ENCODE peak calls at places on chromosomes 12 and 14, in six cellular contexts. One of them, this sample, is unnamed.

GRCh38 chr14:92874961-92875360 is 48.0 kb upstream of the CHGA start:
- DNase-seq in HL-60: no peak
- DNase-seq in Kasumi-1: no peak
- DNase-seq in Caki2: no peak
- DNase-seq in stimulated activated CD4-positive, alpha-beta T cell treated with anti-CD3 and anti-CD28 coated beads, Interleukin-1b, Interleukin-23, amount 100 ng/mL, for 24 hours: no peak
- DNase-seq in activated naive CD4-positive, alpha-beta T cell treated with Interleukin-2 at 50 U/mL for 16 hours: no peak
- DNase-seq in this sample: no peak

GRCh38 chr12:111444314-111444705 is 38.6 kb downstream of the SH2B3 start:
- DNase-seq in HL-60: no peak
- DNase-seq in Kasumi-1: no peak
- DNase-seq in Caki2: no peak
- DNase-seq in stimulated activated CD4-positive, alpha-beta T cell treated with anti-CD3 and anti-CD28 coated beads, Interleukin-1b, Interleukin-23, amount 100 ng/mL, for 24 hours: no peak
- DNase-seq in activated naive CD4-positive, alpha-beta T cell treated with Interleukin-2 at 50 U/mL for 16 hours: no peak
- DNase-seq in this sample: peak

GRCh38 chr14:90438841-90439240 is 42.0 kb downstream of the CALM1 start:
- DNase-seq in HL-60: no peak
- DNase-seq in Kasumi-1: no peak
- DNase-seq in Caki2: no peak
- DNase-seq in stimulated activated CD4-positive, alpha-beta T cell treated with anti-CD3 and anti-CD28 coated beads, Interleukin-1b, Interleukin-23, amount 100 ng/mL, for 24 hours: no peak
- DNase-seq in activated naive CD4-positive, alpha-beta T cell treated with Interleukin-2 at 50 U/mL for 16 hours: no peak
- DNase-seq in this sample: no peak

GRCh38 chr14:20455355-20456300 is 602 bp downstream of the APEX1 start:
- DNase-seq in HL-60: no peak
- DNase-seq in Kasumi-1: peak
- DNase-seq in Caki2: no peak
- DNase-seq in stimulated activated CD4-positive, alpha-beta T cell treated with anti-CD3 and anti-CD28 coated beads, Interleukin-1b, Interleukin-23, amount 100 ng/mL, for 24 hours: no peak
- DNase-seq in activated naive CD4-positive, alpha-beta T cell treated with Interleukin-2 at 50 U/mL for 16 hours: no peak
- DNase-seq in this sample: peak

GRCh38 chr12:113996026-113996425 is 29.9 kb upstream of the RBM19 start:
- DNase-seq in HL-60: no peak
- DNase-seq in Kasumi-1: no peak
- DNase-seq in Caki2: no peak
- DNase-seq in stimulated activated CD4-positive, alpha-beta T cell treated with anti-CD3 and anti-CD28 coated beads, Interleukin-1b, Interleukin-23, amount 100 ng/mL, for 24 hours: no peak
- DNase-seq in activated naive CD4-positive, alpha-beta T cell treated with Interleukin-2 at 50 U/mL for 16 hours: no peak
- DNase-seq in this sample: no peak

GRCh38 chr12:9348906-9349518 is 140.8 kb upstream of the PZP start:
- DNase-seq in HL-60: no peak
- DNase-seq in Kasumi-1: no peak
- DNase-seq in Caki2: no peak
- DNase-seq in stimulated activated CD4-positive, alpha-beta T cell treated with anti-CD3 and anti-CD28 coated beads, Interleukin-1b, Interleukin-23, amount 100 ng/mL, for 24 hours: no peak
- DNase-seq in activated naive CD4-positive, alpha-beta T cell treated with Interleukin-2 at 50 U/mL for 16 hours: no peak
- DNase-seq in this sample: no peak

GRCh38 chr12:63848450-63848849 is 4.0 kb downstream of the SRGAP1 start:
- DNase-seq in HL-60: no peak
- DNase-seq in Kasumi-1: no peak
- DNase-seq in Caki2: peak
- DNase-seq in stimulated activated CD4-positive, alpha-beta T cell treated with anti-CD3 and anti-CD28 coated beads, Interleukin-1b, Interleukin-23, amount 100 ng/mL, for 24 hours: no peak
- DNase-seq in activated naive CD4-positive, alpha-beta T cell treated with Interleukin-2 at 50 U/mL for 16 hours: no peak
- DNase-seq in this sample: no peak

GRCh38 chr14:99548871-99549270 is 55.1 kb downstream of the CCDC85C start:
- DNase-seq in HL-60: no peak
- DNase-seq in Kasumi-1: no peak
- DNase-seq in Caki2: no peak
- DNase-seq in stimulated activated CD4-positive, alpha-beta T cell treated with anti-CD3 and anti-CD28 coated beads, Interleukin-1b, Interleukin-23, amount 100 ng/mL, for 24 hours: no peak
- DNase-seq in activated naive CD4-positive, alpha-beta T cell treated with Interleukin-2 at 50 U/mL for 16 hours: no peak
- DNase-seq in this sample: no peak

GRCh38 chr14:95104911-95105310 is 52.4 kb downstream of the DICER1 start:
- DNase-seq in HL-60: no peak
- DNase-seq in Kasumi-1: no peak
- DNase-seq in Caki2: no peak
- DNase-seq in stimulated activated CD4-positive, alpha-beta T cell treated with anti-CD3 and anti-CD28 coated beads, Interleukin-1b, Interleukin-23, amount 100 ng/mL, for 24 hours: no peak
- DNase-seq in activated naive CD4-positive, alpha-beta T cell treated with Interleukin-2 at 50 U/mL for 16 hours: no peak
- DNase-seq in this sample: no peak

GRCh38 chr12:111715242-111715641 is 29.4 kb downstream of the ACAD10 start:
- DNase-seq in HL-60: no peak
- DNase-seq in Kasumi-1: no peak
- DNase-seq in Caki2: peak
- DNase-seq in stimulated activated CD4-positive, alpha-beta T cell treated with anti-CD3 and anti-CD28 coated beads, Interleukin-1b, Interleukin-23, amount 100 ng/mL, for 24 hours: no peak
- DNase-seq in activated naive CD4-positive, alpha-beta T cell treated with Interleukin-2 at 50 U/mL for 16 hours: no peak
- DNase-seq in this sample: no peak

GRCh38 chr12:51320695-51321320 is 3.2 kb downstream of the BIN2 start:
- DNase-seq in HL-60: no peak
- DNase-seq in Kasumi-1: peak
- DNase-seq in Caki2: no peak
- DNase-seq in stimulated activated CD4-positive, alpha-beta T cell treated with anti-CD3 and anti-CD28 coated beads, Interleukin-1b, Interleukin-23, amount 100 ng/mL, for 24 hours: no peak
- DNase-seq in activated naive CD4-positive, alpha-beta T cell treated with Interleukin-2 at 50 U/mL for 16 hours: no peak
- DNase-seq in this sample: peak

GRCh38 chr14:82595466-82595865 is 1061.8 kb upstream of the SEL1L start:
- DNase-seq in HL-60: no peak
- DNase-seq in Kasumi-1: no peak
- DNase-seq in Caki2: no peak
- DNase-seq in stimulated activated CD4-positive, alpha-beta T cell treated with anti-CD3 and anti-CD28 coated beads, Interleukin-1b, Interleukin-23, amount 100 ng/mL, for 24 hours: no peak
- DNase-seq in activated naive CD4-positive, alpha-beta T cell treated with Interleukin-2 at 50 U/mL for 16 hours: no peak
- DNase-seq in this sample: no peak

GRCh38 chr14:100539766-100540140 is 47.5 kb downstream of the BEGAIN start:
- DNase-seq in HL-60: no peak
- DNase-seq in Kasumi-1: no peak
- DNase-seq in Caki2: no peak
- DNase-seq in stimulated activated CD4-positive, alpha-beta T cell treated with anti-CD3 and anti-CD28 coated beads, Interleukin-1b, Interleukin-23, amount 100 ng/mL, for 24 hours: no peak
- DNase-seq in activated naive CD4-positive, alpha-beta T cell treated with Interleukin-2 at 50 U/mL for 16 hours: no peak
- DNase-seq in this sample: no peak

GRCh38 chr12:115008951-115009350 is 325.0 kb upstream of the TBX3 start:
- DNase-seq in HL-60: no peak
- DNase-seq in Kasumi-1: no peak
- DNase-seq in Caki2: no peak
- DNase-seq in stimulated activated CD4-positive, alpha-beta T cell treated with anti-CD3 and anti-CD28 coated beads, Interleukin-1b, Interleukin-23, amount 100 ng/mL, for 24 hours: no peak
- DNase-seq in activated naive CD4-positive, alpha-beta T cell treated with Interleukin-2 at 50 U/mL for 16 hours: no peak
- DNase-seq in this sample: no peak

GRCh38 chr14:96614528-96614927 is 112.3 kb downstream of the PAPOLA start:
- DNase-seq in HL-60: no peak
- DNase-seq in Kasumi-1: no peak
- DNase-seq in Caki2: no peak
- DNase-seq in stimulated activated CD4-positive, alpha-beta T cell treated with anti-CD3 and anti-CD28 coated beads, Interleukin-1b, Interleukin-23, amount 100 ng/mL, for 24 hours: no peak
- DNase-seq in activated naive CD4-positive, alpha-beta T cell treated with Interleukin-2 at 50 U/mL for 16 hours: no peak
- DNase-seq in this sample: no peak

GRCh38 chr14:32075636-32076277 is 1.3 kb upstream of the ARHGAP5 start:
- DNase-seq in HL-60: no peak
- DNase-seq in Kasumi-1: no peak
- DNase-seq in Caki2: no peak
- DNase-seq in stimulated activated CD4-positive, alpha-beta T cell treated with anti-CD3 and anti-CD28 coated beads, Interleukin-1b, Interleukin-23, amount 100 ng/mL, for 24 hours: no peak
- DNase-seq in activated naive CD4-positive, alpha-beta T cell treated with Interleukin-2 at 50 U/mL for 16 hours: no peak
- DNase-seq in this sample: peak

GRCh38 chr14:52351561-52352491 is 37.7 kb downstream of the PTGER2 start:
- DNase-seq in HL-60: no peak
- DNase-seq in Kasumi-1: no peak
- DNase-seq in Caki2: peak
- DNase-seq in stimulated activated CD4-positive, alpha-beta T cell treated with anti-CD3 and anti-CD28 coated beads, Interleukin-1b, Interleukin-23, amount 100 ng/mL, for 24 hours: no peak
- DNase-seq in activated naive CD4-positive, alpha-beta T cell treated with Interleukin-2 at 50 U/mL for 16 hours: peak
- DNase-seq in this sample: peak

GRCh38 chr12:92505373-92506340 is 197.1 kb upstream of the PLEKHG7 start:
- DNase-seq in HL-60: peak
- DNase-seq in Kasumi-1: peak
- DNase-seq in Caki2: no peak
- DNase-seq in stimulated activated CD4-positive, alpha-beta T cell treated with anti-CD3 and anti-CD28 coated beads, Interleukin-1b, Interleukin-23, amount 100 ng/mL, for 24 hours: no peak
- DNase-seq in activated naive CD4-positive, alpha-beta T cell treated with Interleukin-2 at 50 U/mL for 16 hours: peak
- DNase-seq in this sample: peak

GRCh38 chr12:10213168-10214130 is 772 bp downstream of the GABARAPL1 start:
- DNase-seq in HL-60: peak
- DNase-seq in Kasumi-1: peak
- DNase-seq in Caki2: peak
- DNase-seq in stimulated activated CD4-positive, alpha-beta T cell treated with anti-CD3 and anti-CD28 coated beads, Interleukin-1b, Interleukin-23, amount 100 ng/mL, for 24 hours: no peak
- DNase-seq in activated naive CD4-positive, alpha-beta T cell treated with Interleukin-2 at 50 U/mL for 16 hours: peak
- DNase-seq in this sample: peak

GRCh38 chr14:76926521-76927251 is 100.5 kb downstream of the LRRC74A start:
- DNase-seq in HL-60: no peak
- DNase-seq in Kasumi-1: peak
- DNase-seq in Caki2: no peak
- DNase-seq in stimulated activated CD4-positive, alpha-beta T cell treated with anti-CD3 and anti-CD28 coated beads, Interleukin-1b, Interleukin-23, amount 100 ng/mL, for 24 hours: peak
- DNase-seq in activated naive CD4-positive, alpha-beta T cell treated with Interleukin-2 at 50 U/mL for 16 hours: peak
- DNase-seq in this sample: peak

GRCh38 chr14:93186961-93187360 is 1.8 kb downstream of the LYSET start:
- DNase-seq in HL-60: no peak
- DNase-seq in Kasumi-1: no peak
- DNase-seq in Caki2: no peak
- DNase-seq in stimulated activated CD4-positive, alpha-beta T cell treated with anti-CD3 and anti-CD28 coated beads, Interleukin-1b, Interleukin-23, amount 100 ng/mL, for 24 hours: no peak
- DNase-seq in activated naive CD4-positive, alpha-beta T cell treated with Interleukin-2 at 50 U/mL for 16 hours: no peak
- DNase-seq in this sample: no peak

GRCh38 chr12:92602476-92602875 is 100.3 kb upstream of the PLEKHG7 start:
- DNase-seq in HL-60: no peak
- DNase-seq in Kasumi-1: no peak
- DNase-seq in Caki2: peak
- DNase-seq in stimulated activated CD4-positive, alpha-beta T cell treated with anti-CD3 and anti-CD28 coated beads, Interleukin-1b, Interleukin-23, amount 100 ng/mL, for 24 hours: no peak
- DNase-seq in activated naive CD4-positive, alpha-beta T cell treated with Interleukin-2 at 50 U/mL for 16 hours: no peak
- DNase-seq in this sample: no peak

This sample was measured in activated CD4-positive, alpha-beta memory T cell treated with anti-CD3 and anti-CD28 coated beads for 36 hours.